ENCODE peak calls at places on chromosomes 2 and 18, in seven cellular contexts. A is A549, I is IMR-90, G is uterus, S is heart left ventricle, E is psoas muscle, J is tibial artery. L is an unnamed sample.

GRCh38 chr2:21924640-21925285 is 801.0 kb downstream of the TDRD15 start:
- DNase-seq in S (no peak), G (no peak), J (no peak), E (no peak), A (no peak), I (peak), L (no peak)

GRCh38 chr18:24528857-24529256 is 68.4 kb downstream of the HRH4 start:
- DNase-seq in E (no peak), G (no peak), I (no peak), J (no peak), A (no peak), S (no peak), L (no peak)

GRCh38 chr2:206442516-206442853 is 847 bp upstream of the ADAM23 start:
- DNase-seq in S (no peak), J (no peak), A (no peak), E (no peak), G (no peak), I (no peak), L (no peak)

GRCh38 chr2:118982039-118982438 is 40.0 kb downstream of the MARCO start:
- DNase-seq in G (no peak), S (peak), J (peak), A (no peak), I (no peak), E (no peak), L (no peak)

GRCh38 chr2:182077451-182078142 is 91.9 kb downstream of the PPP1R1C start:
- DNase-seq in S (peak), I (peak), E (no peak), J (no peak), G (peak), A (peak), L (peak)

GRCh38 chr2:232941400-232941799 is 71.3 kb downstream of the SNORC start:
- DNase-seq in E (no peak), A (no peak), G (no peak), S (no peak), I (no peak), J (no peak), L (no peak)

GRCh38 chr2:18247282-18248110 is 313.0 kb downstream of the RDH14 start:
- DNase-seq in G (no peak), S (no peak), E (no peak), I (no peak), A (no peak), J (no peak), L (no peak)

GRCh38 chr2:174585111-174585510 is 12.5 kb downstream of the WIPF1 start:
- DNase-seq in G (no peak), S (no peak), I (peak), A (no peak), J (no peak), E (no peak), L (no peak)

GRCh38 chr2:107588960-107589542 is 237.6 kb upstream of the RGPD4 start:
- DNase-seq in G (no peak), S (no peak), A (no peak), J (no peak), E (no peak), I (peak), L (no peak)

GRCh38 chr18:74416124-74416523 is 41.0 kb downstream of the DIPK1C start:
- DNase-seq in I (no peak), A (no peak), J (no peak), G (no peak), E (no peak), S (peak), L (no peak)
- H3K27ac ChIP-seq in I (no peak), A (no peak), J (no peak), G (no peak), E (no peak), S (no peak), L (no peak)

GRCh38 chr2:97861177-97861576 is 134.6 kb downstream of the TMEM131 start:
- DNase-seq in I (no peak), G (no peak), A (no peak), S (no peak), J (no peak), E (no peak), L (no peak)

GRCh38 chr2:97863829-97864228 is 131.9 kb downstream of the TMEM131 start:
- DNase-seq in I (no peak), E (no peak), G (no peak), S (no peak), J (no peak), A (no peak), L (no peak)

GRCh38 chr2:97857553-97857952 is 138.2 kb downstream of the TMEM131 start:
- DNase-seq in S (no peak), E (no peak), G (no peak), I (no peak), J (no peak), A (no peak), L (no peak)

GRCh38 chr2:97858442-97858841 is 137.3 kb downstream of the TMEM131 start:
- DNase-seq in E (no peak), S (no peak), A (no peak), I (no peak), G (no peak), J (no peak), L (no peak)
- TF ChIP-seq CTCF in E (no peak), S (no peak), A (no peak), I (no peak), G (no peak), J (no peak), L (no peak)

GRCh38 chr2:134183679-134184078 is 70.2 kb upstream of the MGAT5 start:
- DNase-seq in S (no peak), E (no peak), A (no peak), G (no peak), I (no peak), J (no peak), L (no peak)
- H3K27ac ChIP-seq in S (no peak), E (no peak), A (no peak), G (no peak), I (no peak), J (no peak), L (no peak)

DNA sequence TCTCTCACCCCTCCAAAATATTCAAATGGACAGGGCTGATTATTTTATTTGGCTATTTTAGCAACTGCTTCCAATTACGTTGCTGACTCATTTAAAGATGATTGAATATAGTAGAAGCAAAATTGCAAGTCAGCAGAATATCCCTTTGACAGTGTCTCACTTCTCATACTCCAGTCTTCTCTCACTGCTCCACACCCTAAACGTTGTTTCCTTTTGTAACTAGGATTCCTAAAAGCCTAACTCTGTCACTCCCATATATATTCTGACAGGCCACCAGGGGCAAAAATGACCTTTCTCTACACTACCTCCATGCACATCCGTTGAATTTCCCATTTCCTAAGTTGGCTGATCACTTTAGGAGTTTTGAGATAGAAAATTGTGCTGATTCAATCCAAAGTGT is 351.1 kb downstream of the RND3 start:
- DNase-seq in I (no peak), J (no peak), S (no peak), E (no peak), A (no peak), G (no peak), L (no peak)
- TF ChIP-seq CTCF in I (no peak), J (no peak), S (no peak), E (no peak), A (no peak), G (no peak), L (no peak)